ENCODE peak calls at places on chromosome 12, in six cellular contexts. T, Q, R, A, U and H are unnamed samples.

GRCh38 chr12:113142173-113142885 is 6.8 kb upstream of the RASAL1 start:
- DNase-seq in T (no peak), Q (no peak), R (no peak), A (peak; percentile 97), U (no peak), H (no peak)

GRCh38 chr12:52391618-52392002 is 6.2 kb upstream of the KRT84 start:
- DNase-seq in T (no peak), Q (no peak), R (peak; percentile 31), A (no peak), U (no peak), H (no peak)

GRCh38 chr12:69688496-69689427 is 10.3 kb downstream of the BEST3 start:
- DNase-seq in T (no peak), Q (no peak), R (peak; percentile 97), A (peak; percentile 85), U (peak; percentile 100), H (no peak)

GRCh38 chr12:80702889-80703605 is 4.4 kb upstream of the MYF6 start:
- DNase-seq in T (no peak), Q (no peak), R (peak; percentile 72), A (peak; percentile 20), U (no peak), H (no peak)

GRCh38 chr12:57793920-57794319 is 11.3 kb downstream of the TSFM start:
- DNase-seq in T (no peak), Q (no peak), R (peak; percentile 84), A (no peak), U (no peak), H (no peak)

GRCh38 chr12:104407922-104408321 is 48.8 kb upstream of the CHST11 start:
- DNase-seq in T (no peak), Q (no peak), R (no peak), A (no peak), U (no peak), H (no peak)

GRCh38 chr12:93127107-93127560 is 198.0 kb upstream of the EEA1 start:
- DNase-seq in T (no peak), Q (no peak), R (peak; percentile 38), A (no peak), U (no peak), H (no peak)

GRCh38 chr12:70448371-70448770 is 82.3 kb downstream of the KCNMB4 start:
- DNase-seq in T (no peak), Q (no peak), R (peak; percentile 48), A (peak; percentile 7), U (no peak), H (no peak)

GRCh38 chr12:69701821-69702220 is 2.7 kb upstream of the BEST3 start:
- DNase-seq in T (no peak), Q (no peak), R (no peak), A (no peak), U (no peak), H (no peak)

GRCh38 chr12:99152337-99152736 is 495.2 kb upstream of the GARIN6 start:
- DNase-seq in T (no peak), Q (no peak), R (no peak), A (no peak), U (no peak), H (no peak)

GRCh38 chr12:109989380-109989779 is 6.8 kb downstream of the GIT2 start:
- DNase-seq in T (no peak), Q (no peak), R (no peak), A (no peak), U (no peak), H (no peak)

GRCh38 chr12:17076335-17076734 is 470.4 kb upstream of the LMO3 start:
- DNase-seq in T (no peak), Q (no peak), R (no peak), A (peak; percentile 53), U (no peak), H (no peak)

GRCh38 chr12:11763760-11764520 is 114.5 kb downstream of the ETV6 start:
- DNase-seq in T (no peak), Q (no peak), R (peak; percentile 87), A (no peak), U (no peak), H (no peak)

GRCh38 chr12:7935773-7936581 is at the start of gene SLC2A3:
- DNase-seq in T (peak; percentile 84), Q (peak; percentile 70), R (peak; percentile 94), A (no peak), U (peak; percentile 60), H (peak; percentile 39)

GRCh38 chr12:6333566-6333965 is 8.3 kb downstream of the TNFRSF1A start:
- DNase-seq in T (no peak), Q (no peak), R (peak; percentile 96), A (no peak), U (no peak), H (no peak)

GRCh38 chr12:49487605-49488004 is 51.2 kb upstream of the KCNH3 start:
- DNase-seq in T (no peak), Q (no peak), R (peak; percentile 57), A (no peak), U (no peak), H (no peak)

GRCh38 chr12:54549774-54550451 is 512 bp downstream of the PDE1B start:
- DNase-seq in T (no peak), Q (no peak), R (peak; percentile 21), A (no peak), U (no peak), H (no peak)

GRCh38 chr12:76927170-76927784 is 48.5 kb upstream of the CSRP2 start:
- DNase-seq in T (no peak), Q (no peak), R (peak; percentile 56), A (peak; percentile 43), U (no peak), H (peak; percentile 11)